ENCODE peak calls at places on chromosome 9, in four cellular contexts. One of them, this sample, is unnamed.
A peak's percentile ranks its signal among the peaks of the same experiment; 100 is the strongest.

GRCh38 chr9:17843236-17843635 is 264.4 kb downstream of the SH3GL2 start:
- DNase-seq in GM23338: no peak
- DNase-seq in Panc1: no peak
- DNase-seq in fibroblast of mammary gland: no peak
- DNase-seq in this sample: no peak

GRCh38 chr9:34588671-34589370 is 703 bp downstream of the CNTFR start:
- DNase-seq in Panc1: no peak
- DNase-seq in GM23338: peak; percentile 50
- DNase-seq in fibroblast of mammary gland: no peak
- DNase-seq in this sample: no peak

GRCh38 chr9:136243631-136244030 is 2.0 kb downstream of the QSOX2 start:
- DNase-seq in Panc1: no peak
- DNase-seq in fibroblast of mammary gland: no peak
- DNase-seq in GM23338: no peak
- DNase-seq in this sample: no peak

GRCh38 chr9:82031538-82032280 is 43.1 kb downstream of the SPATA31D1 start:
- DNase-seq in GM23338: no peak
- DNase-seq in fibroblast of mammary gland: peak; percentile 91
- DNase-seq in Panc1: no peak
- DNase-seq in this sample: peak; percentile 32

GRCh38 chr9:16321461-16322119 is 548.9 kb downstream of the BNC2 start:
- DNase-seq in Panc1: no peak
- DNase-seq in GM23338: no peak
- DNase-seq in fibroblast of mammary gland: peak; percentile 86
- DNase-seq in this sample: no peak

GRCh38 chr9:13395086-13395485 is 115.6 kb upstream of the MPDZ start:
- DNase-seq in GM23338: no peak
- DNase-seq in Panc1: no peak
- DNase-seq in fibroblast of mammary gland: peak; percentile 55
- DNase-seq in this sample: no peak

GRCh38 chr9:16879416-16879815 is 8.9 kb upstream of the BNC2 start:
- DNase-seq in GM23338: no peak
- DNase-seq in fibroblast of mammary gland: peak; percentile 53
- DNase-seq in Panc1: no peak
- DNase-seq in this sample: no peak

GRCh38 chr9:92934321-92934720 is 13.0 kb upstream of the FGD3 start:
- DNase-seq in GM23338: no peak
- DNase-seq in fibroblast of mammary gland: no peak
- DNase-seq in Panc1: no peak
- DNase-seq in this sample: no peak

GRCh38 chr9:133686642-133687575 is 50.7 kb downstream of the DBH start:
- DNase-seq in GM23338: no peak
- DNase-seq in fibroblast of mammary gland: no peak
- DNase-seq in Panc1: no peak
- DNase-seq in this sample: no peak

GRCh38 chr9:104686081-104686480 is 8.2 kb upstream of the OR13D1 start:
- DNase-seq in GM23338: no peak
- DNase-seq in fibroblast of mammary gland: no peak
- DNase-seq in Panc1: no peak
- DNase-seq in this sample: no peak

GRCh38 chr9:77751341-77752091 is 103.4 kb upstream of the GNA14 start:
- DNase-seq in GM23338: peak; percentile 87
- DNase-seq in Panc1: no peak
- DNase-seq in fibroblast of mammary gland: peak; percentile 79
- DNase-seq in this sample: peak; percentile 12

GRCh38 chr9:92298036-92298435 is 4.5 kb upstream of the IARS1 start:
- DNase-seq in Panc1: no peak
- DNase-seq in fibroblast of mammary gland: no peak
- DNase-seq in GM23338: no peak
- DNase-seq in this sample: no peak

GRCh38 chr9:77433675-77434445 is 214.3 kb downstream of the GNA14 start:
- DNase-seq in Panc1: no peak
- DNase-seq in fibroblast of mammary gland: peak; percentile 68
- DNase-seq in GM23338: peak; percentile 88
- DNase-seq in this sample: no peak

GRCh38 chr9:93899609-93900435 is 55.3 kb downstream of the BARX1 start:
- DNase-seq in GM23338: no peak
- DNase-seq in Panc1: no peak
- DNase-seq in fibroblast of mammary gland: no peak
- DNase-seq in this sample: no peak

GRCh38 chr9:3827175-3827574 is 301.4 kb upstream of the RFX3 start:
- DNase-seq in fibroblast of mammary gland: no peak
- DNase-seq in Panc1: no peak
- DNase-seq in GM23338: no peak
- DNase-seq in this sample: no peak

GRCh38 chr9:13383216-13383615 is 103.7 kb upstream of the MPDZ start:
- DNase-seq in Panc1: no peak
- DNase-seq in GM23338: no peak
- DNase-seq in fibroblast of mammary gland: no peak
- DNase-seq in this sample: no peak

GRCh38 chr9:110207071-110207923 is 662 bp downstream of the C9orf152 start:
- DNase-seq in GM23338: no peak
- DNase-seq in Panc1: no peak
- DNase-seq in fibroblast of mammary gland: no peak
- DNase-seq in this sample: no peak

GRCh38 chr9:77981332-77981731 is 50.3 kb downstream of the GNAQ start:
- DNase-seq in fibroblast of mammary gland: peak; percentile 39
- DNase-seq in Panc1: no peak
- DNase-seq in GM23338: no peak
- DNase-seq in this sample: no peak

GRCh38 chr9:91694081-91694870 is 255.8 kb downstream of the ROR2 start:
- DNase-seq in GM23338: no peak
- DNase-seq in fibroblast of mammary gland: no peak
- DNase-seq in Panc1: no peak
- DNase-seq in this sample: no peak

GRCh38 chr9:22147818-22148573 is 138.9 kb upstream of the CDKN2B start:
- DNase-seq in Panc1: no peak
- DNase-seq in fibroblast of mammary gland: peak; percentile 99
- DNase-seq in GM23338: no peak
- DNase-seq in this sample: no peak

GRCh38 chr9:14433293-14433818 is 119.4 kb upstream of the NFIB start:
- DNase-seq in Panc1: no peak
- DNase-seq in GM23338: no peak
- DNase-seq in fibroblast of mammary gland: no peak
- DNase-seq in this sample: no peak

GRCh38 chr9:114588671-114589526 is 1.3 kb downstream of the ATP6V1G1 start:
- DNase-seq in Panc1: no peak
- DNase-seq in fibroblast of mammary gland: peak; percentile 76
- DNase-seq in GM23338: peak; percentile 32
- DNase-seq in this sample: no peak

GRCh38 chr9:24464321-24464951 is 81.3 kb downstream of the IZUMO3 start:
- DNase-seq in fibroblast of mammary gland: peak; percentile 63
- DNase-seq in Panc1: no peak
- DNase-seq in GM23338: peak; percentile 34
- DNase-seq in this sample: peak; percentile 71

GRCh38 chr9:85522459-85523092 is 219.2 kb downstream of the AGTPBP1 start:
- DNase-seq in Panc1: no peak
- DNase-seq in GM23338: peak; percentile 77
- DNase-seq in fibroblast of mammary gland: peak; percentile 42
- DNase-seq in this sample: no peak

GRCh38 chr9:12464368-12464767 is 228.8 kb upstream of the TYRP1 start:
- DNase-seq in GM23338: no peak
- DNase-seq in fibroblast of mammary gland: no peak
- DNase-seq in Panc1: no peak
- DNase-seq in this sample: no peak

GRCh38 chr9:81411961-81412360 is 277.4 kb downstream of the TLE1 start:
- DNase-seq in Panc1: no peak
- DNase-seq in GM23338: no peak
- DNase-seq in fibroblast of mammary gland: peak; percentile 91
- DNase-seq in this sample: no peak

GRCh38 chr9:21812945-21813568 is 10.6 kb downstream of the MTAP start:
- DNase-seq in GM23338: peak; percentile 82
- DNase-seq in fibroblast of mammary gland: peak; percentile 78
- DNase-seq in Panc1: peak; percentile 74
- DNase-seq in this sample: no peak

GRCh38 chr9:95342571-95342970 is 25.1 kb upstream of the FANCC start:
- DNase-seq in GM23338: no peak
- DNase-seq in fibroblast of mammary gland: no peak
- DNase-seq in Panc1: no peak
- DNase-seq in this sample: no peak

GRCh38 chr9:35664531-35665470 is at the start of gene ARHGEF39:
- DNase-seq in fibroblast of mammary gland: peak; percentile 61
- DNase-seq in GM23338: peak; percentile 97
- DNase-seq in Panc1: no peak
- DNase-seq in this sample: no peak

GRCh38 chr9:135908334-135909204 is 1.2 kb upstream of the CAMSAP1 start:
- DNase-seq in Panc1: no peak
- DNase-seq in fibroblast of mammary gland: peak; percentile 28
- DNase-seq in GM23338: no peak
- DNase-seq in this sample: no peak

GRCh38 chr9:116151966-116152381 is 1.6 kb upstream of the PAPPA start:
- DNase-seq in GM23338: no peak
- DNase-seq in Panc1: no peak
- DNase-seq in fibroblast of mammary gland: peak; percentile 86
- DNase-seq in this sample: no peak

GRCh38 chr9:130938652-130939404 is at the start of gene FIBCD1:
- DNase-seq in Panc1: no peak
- DNase-seq in GM23338: peak; percentile 80
- DNase-seq in fibroblast of mammary gland: peak; percentile 24
- DNase-seq in this sample: no peak

GRCh38 chr9:34986541-34987047 is 3.0 kb upstream of the DNAJB5 start:
- DNase-seq in GM23338: peak; percentile 69
- DNase-seq in fibroblast of mammary gland: no peak
- DNase-seq in Panc1: no peak
- DNase-seq in this sample: no peak

GRCh38 chr9:116365056-116365471 is 211.5 kb downstream of the PAPPA start:
- DNase-seq in GM23338: peak; percentile 24
- DNase-seq in Panc1: no peak
- DNase-seq in fibroblast of mammary gland: peak; percentile 72
- DNase-seq in this sample: no peak

GRCh38 chr9:28234899-28235277 is 661.6 kb upstream of the C9orf72 start:
- DNase-seq in GM23338: no peak
- DNase-seq in fibroblast of mammary gland: peak; percentile 54
- DNase-seq in Panc1: no peak
- DNase-seq in this sample: no peak

GRCh38 chr9:16092627-16093091 is 539.8 kb downstream of the CCDC171 start:
- DNase-seq in GM23338: no peak
- DNase-seq in fibroblast of mammary gland: peak; percentile 68
- DNase-seq in Panc1: no peak
- DNase-seq in this sample: no peak

GRCh38 chr9:4986783-4987182 is 1.7 kb downstream of the JAK2 start:
- DNase-seq in fibroblast of mammary gland: no peak
- DNase-seq in GM23338: no peak
- DNase-seq in Panc1: no peak
- DNase-seq in this sample: no peak
- H3K4me3 ChIP-seq in fibroblast of mammary gland: peak overlapping the region; percentile 79
- H3K4me3 ChIP-seq in GM23338: no peak overlapping the region
- H3K4me3 ChIP-seq in Panc1: peak overlapping the region; percentile 57
- H3K4me3 ChIP-seq in this sample: peak overlapping the region; percentile 75

GRCh38 chr9:120863833-120864232 is 13.2 kb downstream of the PHF19 start:
- DNase-seq in GM23338: peak; percentile 70
- DNase-seq in fibroblast of mammary gland: no peak
- DNase-seq in Panc1: no peak
- DNase-seq in this sample: no peak

GRCh38 chr9:120861935-120862334 is 15.1 kb downstream of the PHF19 start:
- DNase-seq in Panc1: no peak
- DNase-seq in fibroblast of mammary gland: no peak
- DNase-seq in GM23338: no peak
- DNase-seq in this sample: no peak

GRCh38 chr9:120864719-120865118 is 12.3 kb downstream of the PHF19 start:
- DNase-seq in GM23338: no peak
- DNase-seq in fibroblast of mammary gland: no peak
- DNase-seq in Panc1: no peak
- DNase-seq in this sample: no peak

GRCh38 chr9:120860083-120860482 is 16.9 kb downstream of the PHF19 start:
- DNase-seq in fibroblast of mammary gland: no peak
- DNase-seq in Panc1: no peak
- DNase-seq in GM23338: no peak
- DNase-seq in this sample: no peak

GRCh38 chr9:120862452-120862851 is 14.5 kb downstream of the PHF19 start:
- DNase-seq in fibroblast of mammary gland: no peak
- DNase-seq in Panc1: no peak
- DNase-seq in GM23338: peak; percentile 52
- DNase-seq in this sample: no peak
- TF ChIP-seq CTCF in fibroblast of mammary gland: no peak
- TF ChIP-seq CTCF in Panc1: no peak
- TF ChIP-seq CTCF in GM23338: peak; percentile 62
- TF ChIP-seq CTCF in this sample: no peak

GRCh38 chr9:83698976-83699585 is 8.7 kb downstream of the UBQLN1 start:
- DNase-seq in Panc1: no peak
- DNase-seq in GM23338: no peak
- DNase-seq in fibroblast of mammary gland: no peak
- DNase-seq in this sample: no peak
- H3K4me3 ChIP-seq in Panc1: no peak overlapping the region
- H3K4me3 ChIP-seq in GM23338: no peak overlapping the region
- H3K4me3 ChIP-seq in fibroblast of mammary gland: no peak overlapping the region
- H3K4me3 ChIP-seq in this sample: no peak overlapping the region

GRCh38 chr9:87111010-87111409 is 163.7 kb upstream of the GAS1 start:
- DNase-seq in GM23338: no peak
- DNase-seq in Panc1: no peak
- DNase-seq in fibroblast of mammary gland: peak; percentile 15
- DNase-seq in this sample: no peak

GRCh38 chr9:87115790-87116189 is 168.5 kb upstream of the GAS1 start:
- DNase-seq in Panc1: no peak
- DNase-seq in fibroblast of mammary gland: no peak
- DNase-seq in GM23338: no peak
- DNase-seq in this sample: no peak

GRCh38 chr9:87112656-87113055 is 165.3 kb upstream of the GAS1 start:
- DNase-seq in GM23338: no peak
- DNase-seq in fibroblast of mammary gland: peak; percentile 98
- DNase-seq in Panc1: no peak
- DNase-seq in this sample: no peak

GRCh38 chr9:87116492-87116891 is 169.2 kb upstream of the GAS1 start:
- DNase-seq in GM23338: no peak
- DNase-seq in Panc1: no peak
- DNase-seq in fibroblast of mammary gland: no peak
- DNase-seq in this sample: no peak

GRCh38 chr9:87113892-87114291 is 166.6 kb upstream of the GAS1 start:
- DNase-seq in Panc1: no peak
- DNase-seq in GM23338: no peak
- DNase-seq in fibroblast of mammary gland: peak; percentile 53
- DNase-seq in this sample: no peak
- TF ChIP-seq CTCF in Panc1: no peak
- TF ChIP-seq CTCF in GM23338: peak; percentile 34
- TF ChIP-seq CTCF in fibroblast of mammary gland: peak; percentile 40
- TF ChIP-seq CTCF in this sample: peak; percentile 21

GRCh38 chr9:127930298-127931091 is at the start of gene PIP5KL1:
- DNase-seq in Panc1: no peak
- DNase-seq in fibroblast of mammary gland: peak; percentile 80
- DNase-seq in GM23338: peak; percentile 96
- DNase-seq in this sample: no peak

GRCh38 chr9:127926961-127927456 is 3.6 kb downstream of the PIP5KL1 start:
- DNase-seq in fibroblast of mammary gland: no peak
- DNase-seq in Panc1: no peak
- DNase-seq in GM23338: peak; percentile 54
- DNase-seq in this sample: no peak

GRCh38 chr9:127927457-127928231 is 2.9 kb downstream of the PIP5KL1 start:
- DNase-seq in fibroblast of mammary gland: no peak
- DNase-seq in Panc1: no peak
- DNase-seq in GM23338: peak; percentile 97
- DNase-seq in this sample: no peak

GRCh38 chr9:127929044-127929979 is 1.3 kb downstream of the PIP5KL1 start:
- DNase-seq in Panc1: no peak
- DNase-seq in GM23338: no peak
- DNase-seq in fibroblast of mammary gland: no peak
- DNase-seq in this sample: no peak

GRCh38 chr9:127928232-127929043 is 2.1 kb downstream of the PIP5KL1 start:
- DNase-seq in fibroblast of mammary gland: no peak
- DNase-seq in Panc1: no peak
- DNase-seq in GM23338: no peak
- DNase-seq in this sample: no peak
- H3K4me3 ChIP-seq in fibroblast of mammary gland: no peak overlapping the region
- H3K4me3 ChIP-seq in Panc1: no peak overlapping the region
- H3K4me3 ChIP-seq in GM23338: peak overlapping the region; percentile 63
- H3K4me3 ChIP-seq in this sample: no peak overlapping the region